ENCODE peak calls at places on chromosome 14, in ten cellular contexts. B, E, J, Y, M, A, C, V, N and W are unnamed samples.
A peak's percentile ranks its signal among the peaks of the same experiment; 100 is the strongest.

GRCh38 chr14:96567289-96567899 is 65.2 kb downstream of the PAPOLA start:
- DNase-seq in E (no peak), Y (no peak), A (no peak), N (peak; percentile 56), B (peak; percentile 56), V (no peak), C (peak; percentile 31), J (peak; percentile 26), M (peak; percentile 2), W (peak; percentile 58)

GRCh38 chr14:55731881-55732498 is 152.0 kb downstream of the KTN1 start:
- DNase-seq in Y (no peak), B (no peak), J (no peak), E (peak; percentile 33), M (no peak), A (peak; percentile 55), N (no peak), V (no peak), C (no peak), W (peak; percentile 45)

GRCh38 chr14:91714805-91715204 is 17.1 kb downstream of the CATSPERB start:
- DNase-seq in B (no peak), M (no peak), E (no peak), J (peak; percentile 21), A (no peak), C (no peak), Y (no peak), V (no peak), N (no peak), W (no peak)

GRCh38 chr14:92680781-92681650 is 67.4 kb downstream of the LGMN start:
- DNase-seq in J (peak; percentile 72), B (peak; percentile 69), V (peak; percentile 36), E (peak; percentile 67), Y (peak; percentile 87), M (peak; percentile 45), N (peak; percentile 87), C (peak; percentile 17), A (peak; percentile 85), W (peak; percentile 90)

GRCh38 chr14:83638725-83639124 is 1891.2 kb upstream of the FLRT2 start:
- DNase-seq in M (no peak), C (no peak), V (no peak), B (no peak), A (no peak), Y (no peak), N (no peak), J (no peak), E (no peak), W (no peak)

GRCh38 chr14:55130194-55130550 is 1.1 kb downstream of the LGALS3 start:
- DNase-seq in J (peak; percentile 49), E (no peak), Y (no peak), A (no peak), N (peak; percentile 42), V (no peak), C (no peak), B (no peak), M (no peak), W (peak; percentile 42)

GRCh38 chr14:88452231-88452630 is 66.8 kb downstream of the SPATA7 start:
- DNase-seq in E (no peak), M (no peak), C (no peak), Y (no peak), A (no peak), N (no peak), V (no peak), B (no peak), J (peak; percentile 21), W (no peak)

GRCh38 chr14:64707661-64708060 is 3.4 kb downstream of the PLEKHG3 start:
- DNase-seq in C (no peak), Y (peak; percentile 73), N (peak; percentile 60), B (no peak), E (no peak), J (peak; percentile 88), A (peak; percentile 53), M (peak; percentile 53), V (peak; percentile 36), W (peak; percentile 83)

GRCh38 chr14:58848365-58848764 is 210.6 kb downstream of the DACT1 start:
- DNase-seq in Y (no peak), V (no peak), C (no peak), B (no peak), A (no peak), J (no peak), N (no peak), E (no peak), M (no peak), W (no peak)

GRCh38 chr14:101116486-101117130 is 213.1 kb upstream of the RTL1 start:
- DNase-seq in C (no peak), M (no peak), V (no peak), J (no peak), B (no peak), A (no peak), Y (peak; percentile 40), E (no peak), N (no peak), W (no peak)

GRCh38 chr14:77892381-77892871 is 92.5 kb downstream of the ADCK1 start:
- DNase-seq in E (no peak), V (no peak), Y (no peak), J (no peak), A (no peak), C (no peak), B (no peak), N (no peak), M (no peak), W (peak; percentile 11)

GRCh38 chr14:39946796-39947195 is 514.6 kb upstream of the FBXO33 start:
- DNase-seq in B (no peak), J (peak; percentile 53), C (no peak), M (no peak), E (no peak), A (no peak), N (no peak), Y (peak; percentile 73), V (no peak), W (peak; percentile 74)

GRCh38 chr14:31530136-31530535 is 31.1 kb upstream of the NUBPL start:
- DNase-seq in V (no peak), Y (no peak), M (no peak), C (no peak), B (no peak), J (no peak), E (no peak), A (no peak), N (no peak), W (no peak)

GRCh38 chr14:98112211-98112780 is 1159.7 kb downstream of the BCL11B start:
- DNase-seq in M (no peak), C (no peak), B (no peak), V (no peak), J (peak; percentile 8), N (no peak), A (no peak), Y (no peak), E (no peak), W (no peak)

GRCh38 chr14:33805593-33805992 is 145.3 kb downstream of the EGLN3 start:
- DNase-seq in J (no peak), C (no peak), E (no peak), B (peak; percentile 10), A (no peak), V (no peak), Y (no peak), N (no peak), M (no peak), W (no peak)

GRCh38 chr14:53432378-53432802 is 279.3 kb upstream of the DDHD1 start:
- DNase-seq in M (peak; percentile 32), B (peak; percentile 45), C (no peak), J (peak; percentile 59), E (no peak), N (peak; percentile 60), Y (peak; percentile 77), A (no peak), V (no peak), W (peak; percentile 64)

GRCh38 chr14:72909163-72909562 is 15.3 kb upstream of the DPF3 start:
- DNase-seq in Y (no peak), M (no peak), C (no peak), J (no peak), A (no peak), B (no peak), N (no peak), E (no peak), V (no peak), W (no peak)

GRCh38 chr14:32075636-32076277 is 1.3 kb upstream of the ARHGAP5 start:
- DNase-seq in E (no peak), V (no peak), J (no peak), C (no peak), M (no peak), B (peak; percentile 55), A (peak; percentile 68), N (peak; percentile 56), Y (no peak), W (no peak)

GRCh38 chr14:103501041-103501870 is 21.4 kb downstream of the CKB start:
- DNase-seq in A (no peak), B (peak; percentile 53), J (no peak), N (no peak), M (no peak), Y (no peak), C (no peak), V (no peak), E (no peak), W (no peak)

GRCh38 chr14:57871487-57872080 is 5.7 kb upstream of the SLC35F4 start:
- DNase-seq in J (peak; percentile 81), E (no peak), B (peak; percentile 79), N (peak; percentile 79), M (peak; percentile 2), Y (no peak), C (peak; percentile 26), V (no peak), A (no peak), W (peak; percentile 80)

GRCh38 chr14:99531221-99532096 is 50.2 kb downstream of the CCNK start:
- DNase-seq in V (no peak), M (no peak), B (no peak), C (peak; percentile 23), E (no peak), Y (no peak), A (no peak), N (peak; percentile 63), J (peak; percentile 66), W (peak; percentile 87)

GRCh38 chr14:32939254-32940065 is 781 bp downstream of the NPAS3 start:
- DNase-seq in B (peak; percentile 23), J (peak; percentile 52), M (no peak), E (no peak), A (peak; percentile 70), Y (peak; percentile 85), C (peak; percentile 25), N (peak; percentile 79), V (no peak), W (peak; percentile 95)

GRCh38 chr14:93065272-93065730 is 50.4 kb downstream of the ITPK1 start:
- DNase-seq in J (no peak), Y (no peak), B (no peak), N (no peak), M (no peak), A (no peak), V (no peak), E (no peak), C (no peak), W (no peak)

GRCh38 chr14:25953532-25954144 is 644.2 kb downstream of the NOVA1 start:
- DNase-seq in E (no peak), J (peak; percentile 71), A (peak; percentile 40), N (no peak), M (no peak), Y (no peak), B (no peak), C (no peak), V (no peak), W (peak; percentile 89)

GRCh38 chr14:104658325-104658712 is 31.1 kb upstream of the INF2 start:
- DNase-seq in C (no peak), J (no peak), V (no peak), A (no peak), N (no peak), E (no peak), M (no peak), B (no peak), Y (no peak), W (no peak)

GRCh38 chr14:31583043-31583442 is 21.8 kb downstream of the NUBPL start:
- DNase-seq in V (no peak), M (no peak), N (no peak), C (no peak), E (no peak), A (no peak), Y (no peak), J (no peak), B (no peak), W (no peak)

GRCh38 chr14:68143341-68143807 is 323.8 kb downstream of the RAD51B start:
- DNase-seq in C (no peak), N (peak; percentile 49), V (no peak), E (no peak), J (peak; percentile 34), B (peak; percentile 48), M (no peak), Y (no peak), A (peak; percentile 61), W (peak; percentile 84)

GRCh38 chr14:78530078-78530477 is 359.9 kb downstream of the NRXN3 start:
- DNase-seq in Y (peak; percentile 75), N (no peak), C (no peak), J (no peak), M (no peak), A (no peak), E (peak; percentile 1), B (no peak), V (no peak), W (peak; percentile 66)